ENCODE peak calls at places on chromosomes 13 and 19, in seven cellular contexts. U is neural progenitor cell, Z is fibroblast of lung, M is H9, J is IMR-90, T is H1, H is PC-3. E is an unnamed sample.
A peak's percentile ranks its signal among the peaks of the same experiment; 100 is the strongest.

GRCh38 chr19:10378124-10378523 is 2.2 kb downstream of the TYK2 start:
- DNase-seq in U (no peak), Z (no peak), M (no peak), J (no peak), T (no peak), H (no peak), E (no peak)

GRCh38 chr19:41031926-41032325 is 40.8 kb downstream of the CYP2B6 start:
- DNase-seq in U (no peak), Z (no peak), M (no peak), J (no peak), T (no peak), H (peak; percentile 79), E (peak; percentile 24)

GRCh38 chr13:74061939-74062595 is 72.1 kb downstream of the KLF12 start:
- DNase-seq in U (no peak), Z (peak; percentile 50), M (no peak), J (peak; percentile 47), T (no peak), H (no peak), E (no peak)

GRCh38 chr13:100274942-100275506 is 186.1 kb downstream of the PCCA start:
- DNase-seq in U (no peak), Z (peak; percentile 26), M (no peak), J (peak; percentile 4), T (no peak), H (no peak), E (no peak)

GRCh38 chr13:46184277-46184699 is 2.3 kb upstream of the LCP1 start:
- DNase-seq in U (peak; percentile 66), Z (no peak), M (peak; percentile 66), J (no peak), T (peak; percentile 75), H (peak; percentile 43), E (peak; percentile 27)

GRCh38 chr13:88648598-88649373 is 977.6 kb downstream of the SLITRK5 start:
- DNase-seq in U (no peak), Z (no peak), M (no peak), J (no peak), T (no peak), H (no peak), E (no peak)

GRCh38 chr13:80473695-80474094 is 132.8 kb upstream of the SPRY2 start:
- DNase-seq in U (no peak), Z (peak; percentile 92), M (no peak), J (peak; percentile 18), T (no peak), H (peak; percentile 82), E (peak; percentile 31)

GRCh38 chr19:44530777-44531176 is 1.3 kb upstream of the CEACAM20 start:
- DNase-seq in U (no peak), Z (no peak), M (no peak), J (no peak), T (no peak), H (no peak), E (no peak)

GRCh38 chr19:29287061-29287460 is 74.1 kb upstream of the UQCRFS1 start:
- DNase-seq in U (no peak), Z (no peak), M (no peak), J (no peak), T (no peak), H (no peak), E (no peak)

GRCh38 chr19:16628984-16629691 is 1.1 kb upstream of the MED26 start:
- DNase-seq in U (no peak), Z (peak; percentile 69), M (no peak), J (peak; percentile 72), T (no peak), H (no peak), E (peak; percentile 70)

GRCh38 chr19:16627194-16627927 is 643 bp downstream of the MED26 start:
- DNase-seq in U (peak; percentile 52), Z (peak; percentile 3), M (no peak), J (no peak), T (no peak), H (no peak), E (peak; percentile 28)

GRCh38 chr19:16628183-16628983 is at the start of gene MED26:
- DNase-seq in U (peak; percentile 98), Z (peak; percentile 92), M (peak; percentile 94), J (peak; percentile 90), T (peak; percentile 96), H (peak; percentile 98), E (peak; percentile 98)

GRCh38 chr19:16627928-16628182 is 149 bp downstream of the MED26 start:
- DNase-seq in U (no peak), Z (no peak), M (no peak), J (no peak), T (no peak), H (no peak), E (no peak)

GRCh38 chr19:16631465-16631864 is 3.5 kb upstream of the MED26 start:
- DNase-seq in U (no peak), Z (no peak), M (no peak), J (no peak), T (no peak), H (no peak), E (no peak)
- TF ChIP-seq CTCF in U (no peak), Z (no peak), M (no peak), J (no peak), T (no peak), H (no peak), E (no peak)

GRCh38 chr19:17075860-17076538 is 422 bp downstream of the MYO9B start:
- DNase-seq in U (peak; percentile 56), Z (no peak), M (no peak), J (peak; percentile 33), T (peak; percentile 73), H (peak; percentile 18), E (peak; percentile 50)
- H2AFZ ChIP-seq in U (peak overlapping the region; percentile 42), Z (no peak overlapping the region), M (no peak overlapping the region), J (peak overlapping the region; percentile 86), T (no peak overlapping the region), H (peak overlapping the region; percentile 65), E (peak overlapping the region; percentile 83)

GRCh38 chr13:50248537-50249521 is 233.6 kb downstream of the KCNRG start:
- DNase-seq in U (no peak), Z (no peak), M (no peak), J (no peak), T (no peak), H (no peak), E (no peak)
- TF ChIP-seq CTCF in U (no peak), Z (no peak), M (no peak), J (no peak), T (no peak), H (no peak), E (no peak)

DNA sequence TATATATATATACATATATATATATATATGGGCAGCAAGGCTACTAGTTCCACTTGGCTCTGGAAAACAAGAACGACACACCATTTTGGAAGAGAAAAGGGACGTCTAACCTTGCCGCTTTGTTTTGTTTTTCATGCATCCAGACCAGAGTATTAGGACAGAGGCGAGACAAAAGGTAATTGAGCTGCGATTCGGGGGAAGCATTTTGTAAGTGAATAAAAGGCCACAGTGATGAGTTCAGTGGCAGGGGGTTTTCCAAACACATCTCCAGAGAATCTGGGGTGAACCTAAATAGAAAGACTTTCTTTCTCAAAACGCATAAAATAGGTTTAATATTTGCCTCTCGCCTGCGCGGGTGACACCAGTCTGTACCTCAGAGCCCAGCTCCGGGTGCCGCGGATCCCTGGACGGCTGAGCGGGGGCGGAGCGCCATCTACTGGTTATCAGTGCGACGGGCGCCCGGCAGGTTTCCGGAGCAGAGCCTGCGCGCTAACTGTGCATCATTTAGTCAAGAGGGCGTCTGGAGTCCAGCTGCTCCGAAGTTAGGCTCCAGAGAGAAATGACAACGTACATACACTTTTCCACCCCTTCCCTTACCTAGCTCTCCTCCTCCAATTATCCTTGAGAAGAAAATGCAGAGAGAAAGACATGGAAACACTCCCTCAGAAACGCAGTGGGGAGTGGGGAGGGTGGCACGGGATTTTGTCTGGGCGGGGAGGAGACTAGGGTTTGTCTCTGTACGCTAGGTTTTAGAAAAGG is 262.3 kb downstream of the TBC1D4 start:
- DNase-seq in U (peak; percentile 86), Z (peak; percentile 73), M (peak; percentile 85), J (peak; percentile 57), T (peak; percentile 97), H (peak; percentile 72), E (peak; percentile 88)
- H2AFZ ChIP-seq in U (peak overlapping the region; percentile 65), Z (peak overlapping the region; percentile 60), M (peak overlapping the region; percentile 100), J (peak overlapping the region; percentile 68), T (peak overlapping the region; percentile 98), H (peak overlapping the region; percentile 94), E (peak overlapping the region; percentile 7)

E was measured in hepatocyte.